ENCODE peak calls at places on chromosomes 3 and 15, in six cellular contexts. One of them, this sample, is unnamed.

GRCh38 chr3:61224823-61225222 is 26.4 kb downstream of the FHIT start:
- DNase-seq in MG63: no peak
- DNase-seq in kidney epithelial cell: no peak
- DNase-seq in astrocyte of the cerebellum: no peak
- DNase-seq in spleen: no peak
- DNase-seq in choroid plexus epithelial cell: no peak
- DNase-seq in this sample: no peak

GRCh38 chr3:170815340-170815739 is 54.7 kb downstream of the RPL22L1 start:
- DNase-seq in MG63: no peak
- DNase-seq in kidney epithelial cell: no peak
- DNase-seq in astrocyte of the cerebellum: no peak
- DNase-seq in spleen: no peak
- DNase-seq in choroid plexus epithelial cell: peak; percentile 62
- DNase-seq in this sample: no peak

GRCh38 chr15:73022156-73022555 is 30.1 kb upstream of the NEO1 start:
- DNase-seq in MG63: no peak
- DNase-seq in kidney epithelial cell: no peak
- DNase-seq in astrocyte of the cerebellum: no peak
- DNase-seq in spleen: no peak
- DNase-seq in choroid plexus epithelial cell: peak; percentile 56
- DNase-seq in this sample: peak; percentile 50

GRCh38 chr3:181699171-181699903 is 12.4 kb upstream of the SOX2 start:
- DNase-seq in MG63: no peak
- DNase-seq in kidney epithelial cell: no peak
- DNase-seq in astrocyte of the cerebellum: no peak
- DNase-seq in spleen: no peak
- DNase-seq in choroid plexus epithelial cell: no peak
- DNase-seq in this sample: peak; percentile 61

GRCh38 chr15:55254916-55255679 is 34.5 kb downstream of the RAB27A start:
- DNase-seq in MG63: no peak
- DNase-seq in kidney epithelial cell: no peak
- DNase-seq in astrocyte of the cerebellum: no peak
- DNase-seq in spleen: no peak
- DNase-seq in choroid plexus epithelial cell: no peak
- DNase-seq in this sample: no peak

GRCh38 chr3:192212979-192213378 is 514.4 kb downstream of the FGF12 start:
- DNase-seq in MG63: no peak
- DNase-seq in kidney epithelial cell: no peak
- DNase-seq in astrocyte of the cerebellum: no peak
- DNase-seq in spleen: no peak
- DNase-seq in choroid plexus epithelial cell: no peak
- DNase-seq in this sample: no peak

GRCh38 chr3:191963182-191963581 is 502.2 kb downstream of the PYDC2 start:
- DNase-seq in MG63: peak; percentile 22
- DNase-seq in kidney epithelial cell: peak; percentile 69
- DNase-seq in astrocyte of the cerebellum: peak; percentile 84
- DNase-seq in spleen: no peak
- DNase-seq in choroid plexus epithelial cell: peak; percentile 1
- DNase-seq in this sample: no peak

GRCh38 chr15:43133429-43134156 is at the start of gene TMEM62:
- DNase-seq in MG63: peak; percentile 77
- DNase-seq in kidney epithelial cell: no peak
- DNase-seq in astrocyte of the cerebellum: no peak
- DNase-seq in spleen: peak; percentile 96
- DNase-seq in choroid plexus epithelial cell: peak; percentile 28
- DNase-seq in this sample: peak; percentile 67

GRCh38 chr3:162602619-162603018 is 1106.0 kb downstream of the OTOL1 start:
- DNase-seq in MG63: no peak
- DNase-seq in kidney epithelial cell: no peak
- DNase-seq in astrocyte of the cerebellum: no peak
- DNase-seq in spleen: no peak
- DNase-seq in choroid plexus epithelial cell: peak; percentile 40
- DNase-seq in this sample: no peak

GRCh38 chr3:58141766-58142345 is 68.9 kb downstream of the DNASE1L3 start:
- DNase-seq in MG63: no peak
- DNase-seq in kidney epithelial cell: no peak
- DNase-seq in astrocyte of the cerebellum: no peak
- DNase-seq in spleen: no peak
- DNase-seq in choroid plexus epithelial cell: no peak
- DNase-seq in this sample: no peak

GRCh38 chr15:38603271-38603670 is 38.7 kb upstream of the RASGRP1 start:
- DNase-seq in MG63: no peak
- DNase-seq in kidney epithelial cell: no peak
- DNase-seq in astrocyte of the cerebellum: no peak
- DNase-seq in spleen: no peak
- DNase-seq in choroid plexus epithelial cell: no peak
- DNase-seq in this sample: no peak

GRCh38 chr3:196872316-196872715 is 4.6 kb downstream of the SENP5 start:
- DNase-seq in MG63: no peak
- DNase-seq in kidney epithelial cell: no peak
- DNase-seq in astrocyte of the cerebellum: no peak
- DNase-seq in spleen: no peak
- DNase-seq in choroid plexus epithelial cell: peak; percentile 30
- DNase-seq in this sample: no peak

GRCh38 chr15:46260937-46261336 is 626.1 kb downstream of the SQOR start:
- DNase-seq in MG63: no peak
- DNase-seq in kidney epithelial cell: no peak
- DNase-seq in astrocyte of the cerebellum: no peak
- DNase-seq in spleen: no peak
- DNase-seq in choroid plexus epithelial cell: no peak
- DNase-seq in this sample: no peak

GRCh38 chr3:138479355-138479964 is 45.0 kb downstream of the ESYT3 start:
- DNase-seq in MG63: no peak
- DNase-seq in kidney epithelial cell: no peak
- DNase-seq in astrocyte of the cerebellum: peak; percentile 9
- DNase-seq in spleen: no peak
- DNase-seq in choroid plexus epithelial cell: peak; percentile 75
- DNase-seq in this sample: no peak

GRCh38 chr15:74631087-74631385 is 15.4 kb downstream of the CLK3 start:
- DNase-seq in MG63: no peak
- DNase-seq in kidney epithelial cell: no peak
- DNase-seq in astrocyte of the cerebellum: no peak
- DNase-seq in spleen: no peak
- DNase-seq in choroid plexus epithelial cell: no peak
- DNase-seq in this sample: no peak

GRCh38 chr3:14876942-14877341 is 58.2 kb downstream of the FGD5 start:
- DNase-seq in MG63: peak; percentile 38
- DNase-seq in kidney epithelial cell: peak; percentile 0
- DNase-seq in astrocyte of the cerebellum: no peak
- DNase-seq in spleen: peak; percentile 84
- DNase-seq in choroid plexus epithelial cell: peak; percentile 7
- DNase-seq in this sample: no peak

GRCh38 chr15:83846847-83847246 is 192.9 kb downstream of the ADAMTSL3 start:
- DNase-seq in MG63: peak; percentile 5
- DNase-seq in kidney epithelial cell: no peak
- DNase-seq in astrocyte of the cerebellum: no peak
- DNase-seq in spleen: no peak
- DNase-seq in choroid plexus epithelial cell: peak; percentile 98
- DNase-seq in this sample: no peak

GRCh38 chr3:155196131-155197075 is 97.1 kb downstream of the STRIT1 start:
- DNase-seq in MG63: no peak
- DNase-seq in kidney epithelial cell: no peak
- DNase-seq in astrocyte of the cerebellum: no peak
- DNase-seq in spleen: no peak
- DNase-seq in choroid plexus epithelial cell: no peak
- DNase-seq in this sample: no peak

GRCh38 chr15:51253385-51253784 is 85.0 kb downstream of the CYP19A1 start:
- DNase-seq in MG63: no peak
- DNase-seq in kidney epithelial cell: no peak
- DNase-seq in astrocyte of the cerebellum: no peak
- DNase-seq in spleen: no peak
- DNase-seq in choroid plexus epithelial cell: no peak
- DNase-seq in this sample: no peak

GRCh38 chr3:123284399-123285010 is 82.8 kb downstream of the SEC22A start:
- DNase-seq in MG63: no peak
- DNase-seq in kidney epithelial cell: no peak
- DNase-seq in astrocyte of the cerebellum: no peak
- DNase-seq in spleen: peak; percentile 74
- DNase-seq in choroid plexus epithelial cell: no peak
- DNase-seq in this sample: no peak

GRCh38 chr15:50519740-50520425 is 26.6 kb downstream of the USP50 start:
- DNase-seq in MG63: no peak
- DNase-seq in kidney epithelial cell: no peak
- DNase-seq in astrocyte of the cerebellum: no peak
- DNase-seq in spleen: no peak
- DNase-seq in choroid plexus epithelial cell: no peak
- DNase-seq in this sample: no peak

GRCh38 chr15:92196342-92196741 is 197.3 kb upstream of the ST8SIA2 start:
- DNase-seq in MG63: no peak
- DNase-seq in kidney epithelial cell: no peak
- DNase-seq in astrocyte of the cerebellum: no peak
- DNase-seq in spleen: no peak
- DNase-seq in choroid plexus epithelial cell: no peak
- DNase-seq in this sample: no peak

GRCh38 chr15:90002428-90002844 is 1.3 kb downstream of the ZNF710 start:
- DNase-seq in MG63: peak; percentile 40
- DNase-seq in kidney epithelial cell: no peak
- DNase-seq in astrocyte of the cerebellum: no peak
- DNase-seq in spleen: peak; percentile 87
- DNase-seq in choroid plexus epithelial cell: peak; percentile 42
- DNase-seq in this sample: no peak
- H3K4me3 ChIP-seq in MG63: peak overlapping the region; percentile 59
- H3K4me3 ChIP-seq in kidney epithelial cell: peak overlapping the region; percentile 56
- H3K4me3 ChIP-seq in astrocyte of the cerebellum: peak overlapping the region; percentile 67
- H3K4me3 ChIP-seq in spleen: peak overlapping the region; percentile 92
- H3K4me3 ChIP-seq in choroid plexus epithelial cell: peak overlapping the region; percentile 71
- H3K4me3 ChIP-seq in this sample: peak overlapping the region; percentile 92

GRCh38 chr3:13507247-13507790 is 27.2 kb downstream of the HDAC11 start:
- DNase-seq in MG63: no peak
- DNase-seq in kidney epithelial cell: no peak
- DNase-seq in astrocyte of the cerebellum: no peak
- DNase-seq in spleen: peak; percentile 79
- DNase-seq in choroid plexus epithelial cell: no peak
- DNase-seq in this sample: no peak

GRCh38 chr3:13508496-13508895 is 28.4 kb downstream of the HDAC11 start:
- DNase-seq in MG63: no peak
- DNase-seq in kidney epithelial cell: no peak
- DNase-seq in astrocyte of the cerebellum: no peak
- DNase-seq in spleen: peak; percentile 66
- DNase-seq in choroid plexus epithelial cell: no peak
- DNase-seq in this sample: no peak

GRCh38 chr3:13509816-13510192 is 29.7 kb downstream of the HDAC11 start:
- DNase-seq in MG63: no peak
- DNase-seq in kidney epithelial cell: no peak
- DNase-seq in astrocyte of the cerebellum: no peak
- DNase-seq in spleen: peak; percentile 50
- DNase-seq in choroid plexus epithelial cell: no peak
- DNase-seq in this sample: no peak

GRCh38 chr3:13507791-13508339 is 27.8 kb downstream of the HDAC11 start:
- DNase-seq in MG63: peak; percentile 96
- DNase-seq in kidney epithelial cell: no peak
- DNase-seq in astrocyte of the cerebellum: no peak
- DNase-seq in spleen: no peak
- DNase-seq in choroid plexus epithelial cell: no peak
- DNase-seq in this sample: no peak

DNA sequence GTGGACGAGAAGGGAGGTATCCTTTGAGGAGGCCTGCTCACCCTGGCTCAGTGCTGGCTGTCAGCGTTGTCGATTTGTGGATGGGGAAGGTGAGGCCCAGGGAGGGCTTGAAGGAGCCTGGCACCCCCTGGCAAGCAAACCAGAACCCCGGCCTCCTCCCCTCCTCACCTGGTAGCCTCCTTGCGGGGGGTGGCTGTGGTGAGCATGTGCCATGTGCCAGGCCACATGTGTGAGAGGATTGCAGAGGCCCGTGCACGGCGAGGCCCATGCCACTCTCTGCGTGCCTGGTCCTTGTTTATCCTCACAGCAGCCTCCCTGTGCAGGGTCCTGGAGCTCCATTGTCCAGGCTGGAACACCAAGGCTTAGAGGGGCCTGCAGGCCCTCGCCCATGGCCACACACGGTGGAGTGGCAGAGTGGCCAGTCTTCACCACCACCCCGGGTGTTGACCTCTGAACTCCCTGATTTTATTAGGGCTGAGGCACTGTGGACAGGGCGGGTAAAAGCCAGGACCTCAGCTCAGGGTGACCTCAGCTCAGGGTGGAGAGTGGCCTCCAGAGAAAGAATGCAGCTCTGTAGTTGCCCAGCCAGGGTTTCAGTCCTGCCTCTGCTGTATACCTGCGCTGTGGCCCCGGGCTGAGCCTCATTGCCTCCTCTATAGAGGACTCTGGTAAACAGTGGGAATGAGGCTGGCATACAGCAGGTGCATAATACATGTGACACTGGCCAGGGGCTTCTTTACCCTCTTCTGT is 29.1 kb downstream of the HDAC11 start:
- DNase-seq in MG63: no peak
- DNase-seq in kidney epithelial cell: no peak
- DNase-seq in astrocyte of the cerebellum: no peak
- DNase-seq in spleen: peak; percentile 59
- DNase-seq in choroid plexus epithelial cell: no peak
- DNase-seq in this sample: no peak
- H3K4me3 ChIP-seq in MG63: no peak overlapping the region
- H3K4me3 ChIP-seq in kidney epithelial cell: no peak overlapping the region
- H3K4me3 ChIP-seq in astrocyte of the cerebellum: no peak overlapping the region
- H3K4me3 ChIP-seq in spleen: no peak overlapping the region
- H3K4me3 ChIP-seq in choroid plexus epithelial cell: no peak overlapping the region
- H3K4me3 ChIP-seq in this sample: no peak overlapping the region

DNA sequence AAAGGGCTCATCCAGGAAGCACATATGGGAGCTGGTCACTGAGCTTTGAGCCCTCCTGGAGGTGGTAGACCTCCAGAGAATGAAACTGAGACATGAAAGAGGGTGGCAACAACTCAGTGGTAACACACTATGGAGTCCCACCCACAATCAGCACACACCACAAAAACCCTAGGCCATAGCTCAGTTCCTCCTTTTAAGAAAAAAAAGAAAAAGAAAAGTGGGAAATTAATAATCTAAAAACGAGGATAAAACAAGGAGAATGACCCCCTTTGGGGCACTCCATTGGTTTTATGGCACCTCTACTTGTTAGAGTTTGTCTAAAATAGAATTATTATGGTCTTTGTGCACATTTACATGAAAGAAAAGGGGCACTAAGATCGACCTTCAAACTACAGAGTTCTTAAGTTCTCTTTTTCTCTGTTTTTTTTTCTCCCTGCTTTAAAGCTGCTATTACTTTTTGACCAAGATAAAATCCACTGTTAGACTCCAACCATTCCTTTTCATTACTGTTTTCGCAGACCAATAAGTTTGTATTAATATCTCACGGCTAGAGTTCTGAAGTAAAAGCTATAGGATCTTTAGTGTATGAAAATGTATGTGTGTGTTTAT is 40.2 kb upstream of the ZBTB20 start:
- DNase-seq in MG63: no peak
- DNase-seq in kidney epithelial cell: no peak
- DNase-seq in astrocyte of the cerebellum: no peak
- DNase-seq in spleen: no peak
- DNase-seq in choroid plexus epithelial cell: no peak
- DNase-seq in this sample: no peak
- H3K4me3 ChIP-seq in MG63: no peak overlapping the region
- H3K4me3 ChIP-seq in kidney epithelial cell: no peak overlapping the region
- H3K4me3 ChIP-seq in astrocyte of the cerebellum: no peak overlapping the region
- H3K4me3 ChIP-seq in spleen: no peak overlapping the region
- H3K4me3 ChIP-seq in choroid plexus epithelial cell: no peak overlapping the region
- H3K4me3 ChIP-seq in this sample: no peak overlapping the region

GRCh38 chr15:89954541-89954940 is 41.8 kb upstream of the ARPIN start:
- DNase-seq in MG63: no peak
- DNase-seq in kidney epithelial cell: no peak
- DNase-seq in astrocyte of the cerebellum: no peak
- DNase-seq in spleen: no peak
- DNase-seq in choroid plexus epithelial cell: no peak
- DNase-seq in this sample: no peak
- H3K4me3 ChIP-seq in MG63: no peak overlapping the region
- H3K4me3 ChIP-seq in kidney epithelial cell: no peak overlapping the region
- H3K4me3 ChIP-seq in astrocyte of the cerebellum: no peak overlapping the region
- H3K4me3 ChIP-seq in spleen: no peak overlapping the region
- H3K4me3 ChIP-seq in choroid plexus epithelial cell: no peak overlapping the region
- H3K4me3 ChIP-seq in this sample: no peak overlapping the region

GRCh38 chr3:187739125-187739560 is 6.1 kb downstream of the BCL6 start:
- DNase-seq in MG63: no peak
- DNase-seq in kidney epithelial cell: no peak
- DNase-seq in astrocyte of the cerebellum: no peak
- DNase-seq in spleen: peak; percentile 89
- DNase-seq in choroid plexus epithelial cell: no peak
- DNase-seq in this sample: no peak
- H3K4me3 ChIP-seq in MG63: peak overlapping the region; percentile 43
- H3K4me3 ChIP-seq in kidney epithelial cell: peak overlapping the region; percentile 39
- H3K4me3 ChIP-seq in astrocyte of the cerebellum: peak overlapping the region; percentile 87
- H3K4me3 ChIP-seq in spleen: peak overlapping the region; percentile 84
- H3K4me3 ChIP-seq in choroid plexus epithelial cell: peak overlapping the region; percentile 97
- H3K4me3 ChIP-seq in this sample: peak overlapping the region; percentile 42

This sample was measured in SJSA1.